ENCODE peak calls at places on chromosome 12, in five cellular contexts. X, T, B, R and P are unnamed samples.

GRCh38 chr12:106245767-106246166 is 2.1 kb downstream of the CKAP4 start:
- DNase-seq in X (no peak), T (no peak), B (no peak), R (peak), P (no peak)

GRCh38 chr12:15763336-15763735 is 25.9 kb downstream of the EPS8 start:
- DNase-seq in X (no peak), T (no peak), B (no peak), R (no peak), P (no peak)

GRCh38 chr12:122064034-122064777 is 14.3 kb upstream of the MLXIP start:
- DNase-seq in X (peak), T (peak), B (no peak), R (peak), P (peak)

GRCh38 chr12:75087656-75088055 is 122.0 kb downstream of the KCNC2 start:
- DNase-seq in X (no peak), T (no peak), B (no peak), R (no peak), P (no peak)

GRCh38 chr12:96473394-96474093 is 15.8 kb upstream of the CFAP54 start:
- DNase-seq in X (peak), T (no peak), B (no peak), R (no peak), P (no peak)

GRCh38 chr12:79983492-79983891 is 48.6 kb upstream of the PPP1R12A start:
- DNase-seq in X (no peak), T (no peak), B (no peak), R (peak), P (no peak)

GRCh38 chr12:80490329-80490728 is 46.3 kb downstream of the PTPRQ start:
- DNase-seq in X (no peak), T (no peak), B (no peak), R (no peak), P (no peak)

GRCh38 chr12:18183141-18183540 is 78.2 kb upstream of the PIK3C2G start:
- DNase-seq in X (no peak), T (no peak), B (no peak), R (no peak), P (no peak)

GRCh38 chr12:39122562-39123204 is 217.3 kb upstream of the CPNE8 start:
- DNase-seq in X (no peak), T (peak), B (no peak), R (no peak), P (no peak)

GRCh38 chr12:131437706-131438210 is 273.1 kb upstream of the SFSWAP start:
- DNase-seq in X (no peak), T (no peak), B (no peak), R (no peak), P (no peak)

GRCh38 chr12:56589783-56590182 is 40.3 kb downstream of the BAZ2A start:
- DNase-seq in X (no peak), T (no peak), B (no peak), R (no peak), P (no peak)

GRCh38 chr12:49671051-49671765 is 36.0 kb downstream of the FMNL3 start:
- DNase-seq in X (peak), T (peak), B (peak), R (no peak), P (no peak)

GRCh38 chr12:69240625-69240984 is 1.2 kb downstream of the CPSF6 start:
- DNase-seq in X (peak), T (peak), B (no peak), R (peak), P (peak)

GRCh38 chr12:5428332-5429221 is 3.3 kb upstream of the NTF3 start:
- DNase-seq in X (no peak), T (peak), B (no peak), R (peak), P (no peak)

GRCh38 chr12:92562063-92562734 is 140.6 kb upstream of the PLEKHG7 start:
- DNase-seq in X (no peak), T (no peak), B (no peak), R (peak), P (no peak)

DNA sequence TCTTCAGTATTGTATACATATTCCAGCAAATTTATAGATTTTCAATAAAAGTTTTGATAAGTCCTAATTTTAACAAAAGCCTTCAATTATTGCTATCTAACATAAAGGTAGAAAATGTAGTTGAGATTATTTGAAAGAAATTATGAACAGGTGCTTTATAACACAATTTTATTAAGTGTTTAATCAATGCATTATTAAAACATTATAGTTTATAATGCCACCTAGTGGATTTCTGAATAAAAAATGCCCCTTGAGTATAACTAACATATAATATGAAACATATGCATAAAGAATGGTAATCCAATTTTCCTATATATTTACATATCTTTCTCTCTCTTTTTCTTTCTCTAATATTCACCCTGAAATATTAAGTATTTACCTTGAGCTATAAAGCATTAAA is 515.3 kb downstream of the SLC6A15 start:
- DNase-seq in X (no peak), T (no peak), B (no peak), R (peak), P (no peak)
- TF ChIP-seq CTCF in X (no peak), T (peak), B (no peak), R (no peak), P (no peak)

GRCh38 chr12:53500119-53500775 is 836 bp upstream of the TARBP2 start:
- DNase-seq in X (no peak), T (no peak), B (no peak), R (peak), P (no peak)
- TF ChIP-seq CTCF in X (no peak), T (no peak), B (no peak), R (no peak), P (no peak)

GRCh38 chr12:113868365-113868764 is 97.8 kb downstream of the RBM19 start:
- DNase-seq in X (no peak), T (no peak), B (no peak), R (no peak), P (no peak)

GRCh38 chr12:113870035-113870434 is 96.1 kb downstream of the RBM19 start:
- DNase-seq in X (no peak), T (no peak), B (no peak), R (no peak), P (no peak)

GRCh38 chr12:113866496-113866895 is 99.6 kb downstream of the RBM19 start:
- DNase-seq in X (no peak), T (no peak), B (no peak), R (no peak), P (no peak)

GRCh38 chr12:113870890-113871289 is 95.2 kb downstream of the RBM19 start:
- DNase-seq in X (no peak), T (no peak), B (no peak), R (no peak), P (no peak)

GRCh38 chr12:113867258-113867657 is 98.9 kb downstream of the RBM19 start:
- DNase-seq in X (no peak), T (no peak), B (no peak), R (no peak), P (no peak)
- TF ChIP-seq CTCF in X (no peak), T (peak), B (no peak), R (no peak), P (no peak)

GRCh38 chr12:25854991-25855390 is 103.5 kb upstream of the RASSF8 start:
- DNase-seq in X (no peak), T (no peak), B (no peak), R (no peak), P (no peak)
- TF ChIP-seq CTCF in X (no peak), T (no peak), B (no peak), R (no peak), P (no peak)

GRCh38 chr12:94141892-94142291 is 6.5 kb upstream of the PLXNC1 start:
- DNase-seq in X (no peak), T (no peak), B (no peak), R (no peak), P (no peak)

GRCh38 chr12:94141004-94141764 is 7.2 kb upstream of the PLXNC1 start:
- DNase-seq in X (no peak), T (no peak), B (no peak), R (no peak), P (no peak)

GRCh38 chr12:94143444-94143843 is 4.9 kb upstream of the PLXNC1 start:
- DNase-seq in X (no peak), T (no peak), B (no peak), R (no peak), P (no peak)

GRCh38 chr12:94139816-94140215 is 8.6 kb upstream of the PLXNC1 start:
- DNase-seq in X (no peak), T (no peak), B (no peak), R (no peak), P (no peak)

GRCh38 chr12:94140556-94140955 is 7.8 kb upstream of the PLXNC1 start:
- DNase-seq in X (peak), T (peak), B (no peak), R (no peak), P (peak)
- TF ChIP-seq CTCF in X (peak), T (peak), B (peak), R (no peak), P (peak)